ENCODE peak calls at places on chromosome 16, in seven cellular contexts. M is stimulated activated CD4-positive, alpha-beta T cell treated with anti-CD3 and anti-CD28 coated beads, Interleukin-1b, Interleukin-23, amount 100 ng/mL, for 1 hour; D is HTR-8/SVneo; H is H54; E is WTC11; N is NCI-H1092; K is cardiac fibroblast. A is an unnamed sample.

GRCh38 chr16:81779540-81780320 is 639 bp downstream of the PLCG2 start:
- DNase-seq in E (peak), M (no peak), D (no peak), K (no peak), N (no peak), H (no peak), A (no peak)

GRCh38 chr16:69187891-69188451 is 1.0 kb downstream of the SNTB2 start:
- DNase-seq in D (peak), E (peak), M (no peak), K (peak), H (no peak), N (peak), A (no peak)

GRCh38 chr16:85171809-85172464 is 59.7 kb upstream of the CIBAR2 start:
- DNase-seq in K (peak), N (no peak), E (no peak), H (no peak), D (no peak), M (no peak), A (no peak)

GRCh38 chr16:50464325-50465290 is 83.6 kb upstream of the NKD1 start:
- DNase-seq in M (no peak), K (no peak), H (no peak), D (no peak), N (no peak), E (peak), A (no peak)

GRCh38 chr16:86073763-86074493 is 175.0 kb downstream of the IRF8 start:
- DNase-seq in K (no peak), E (no peak), M (no peak), H (no peak), N (no peak), D (no peak), A (no peak)

GRCh38 chr16:88703486-88704309 is 2.5 kb downstream of the RNF166 start:
- DNase-seq in M (peak), D (no peak), N (no peak), H (no peak), K (no peak), E (no peak), A (no peak)

GRCh38 chr16:81263470-81264200 is 25.1 kb downstream of the BCO1 start:
- DNase-seq in H (no peak), D (no peak), K (peak), E (no peak), N (no peak), M (no peak), A (no peak)

GRCh38 chr16:49586466-49586865 is 212.9 kb downstream of the C16orf78 start:
- DNase-seq in H (no peak), E (peak), K (no peak), M (no peak), D (no peak), N (no peak), A (no peak)

GRCh38 chr16:50021509-50021908 is 3.5 kb upstream of the CNEP1R1 start:
- DNase-seq in N (no peak), D (no peak), M (no peak), H (peak), K (peak), E (peak), A (no peak)

GRCh38 chr16:17404903-17405691 is 65.7 kb downstream of the XYLT1 start:
- DNase-seq in K (peak), M (no peak), H (no peak), N (peak), D (no peak), E (no peak), A (no peak)

GRCh38 chr16:87966685-87967185 is 15.5 kb downstream of the BANP start:
- DNase-seq in E (no peak), M (no peak), D (no peak), K (no peak), H (no peak), N (no peak), A (no peak)

GRCh38 chr16:88365244-88365865 is 17.4 kb upstream of the ZNF469 start:
- DNase-seq in E (no peak), M (no peak), K (no peak), D (no peak), H (no peak), N (no peak), A (no peak)

GRCh38 chr16:27318399-27319256 is 4.9 kb downstream of the IL4R start:
- DNase-seq in D (no peak), H (no peak), K (peak), M (no peak), E (peak), N (no peak), A (no peak)

GRCh38 chr16:69270831-69271230 is 40.3 kb upstream of the VPS4A start:
- DNase-seq in M (no peak), D (no peak), N (no peak), H (no peak), K (peak), E (no peak), A (no peak)

GRCh38 chr16:29906520-29907244 is 6.4 kb downstream of the ASPHD1 start:
- DNase-seq in D (no peak), H (no peak), M (no peak), N (no peak), K (no peak), E (no peak), A (no peak)

GRCh38 chr16:10971560-10971961 is 27.2 kb downstream of the CLEC16A start:
- DNase-seq in M (no peak), D (peak), E (peak), H (no peak), K (peak), N (peak), A (peak)

GRCh38 chr16:2968738-2969544 is at the start of gene PAQR4:
- DNase-seq in H (peak), K (peak), M (peak), D (peak), E (peak), N (peak), A (peak)

GRCh38 chr16:48507886-48508285 is 102.1 kb downstream of the N4BP1 start:
- DNase-seq in H (no peak), N (no peak), M (no peak), E (no peak), K (no peak), D (no peak), A (no peak)

GRCh38 chr16:67477960-67478554 is 2.9 kb downstream of the ATP6V0D1 start:
- DNase-seq in M (no peak), E (no peak), K (no peak), N (no peak), H (no peak), D (no peak), A (no peak)

GRCh38 chr16:57106767-57107166 is 14.4 kb downstream of the CPNE2 start:
- DNase-seq in E (no peak), H (no peak), N (no peak), D (no peak), K (no peak), M (no peak), A (no peak)

GRCh38 chr16:22782299-22782698 is 31.7 kb upstream of the HS3ST2 start:
- DNase-seq in K (no peak), M (no peak), N (no peak), D (no peak), H (no peak), E (no peak), A (no peak)

GRCh38 chr16:2753523-2754020 is 1.1 kb downstream of the SRRM2 start:
- DNase-seq in E (no peak), N (no peak), H (no peak), D (no peak), M (no peak), K (peak), A (no peak)

GRCh38 chr16:26765087-26765486 is 301.6 kb upstream of the C16orf82 start:
- DNase-seq in K (no peak), M (no peak), D (no peak), N (no peak), H (peak), E (peak), A (no peak)

GRCh38 chr16:60741810-60742209 is 1294.4 kb downstream of the CDH8 start:
- DNase-seq in M (no peak), N (no peak), H (no peak), E (no peak), K (no peak), D (no peak), A (no peak)

A was measured in NCI-H2081 treated with DMSO at 0.1 percent for 48 hours.